ENCODE peak calls at places on chromosomes 4 and X, in five cellular contexts. One of them, this sample, is unnamed.

GRCh38 chr4:85677286-85677685 is 202.3 kb downstream of the ARHGAP24 start:
- DNase-seq in IMR-90: no peak
- DNase-seq in stomach: no peak
- DNase-seq in A549: no peak
- DNase-seq in PC-3: no peak
- DNase-seq in this sample: no peak

GRCh38 chr4:2977116-2978097 is 14.0 kb downstream of the GRK4 start:
- DNase-seq in IMR-90: peak; percentile 56
- DNase-seq in stomach: no peak
- DNase-seq in A549: no peak
- DNase-seq in PC-3: peak; percentile 58
- DNase-seq in this sample: no peak

GRCh38 chrX:131763674-131764073 is 219.8 kb downstream of the OR13H1 start:
- DNase-seq in IMR-90: peak; percentile 85
- DNase-seq in stomach: peak; percentile 85
- DNase-seq in A549: peak; percentile 94
- DNase-seq in PC-3: peak; percentile 57
- DNase-seq in this sample: no peak

GRCh38 chr4:173334891-173335754 is 965 bp upstream of the HMGB2 start:
- DNase-seq in IMR-90: peak; percentile 70
- DNase-seq in stomach: peak; percentile 53
- DNase-seq in A549: peak; percentile 87
- DNase-seq in PC-3: peak; percentile 89
- DNase-seq in this sample: no peak

GRCh38 chr4:118279328-118279727 is 73.5 kb downstream of the PRSS12 start:
- DNase-seq in IMR-90: no peak
- DNase-seq in stomach: no peak
- DNase-seq in A549: no peak
- DNase-seq in PC-3: no peak
- DNase-seq in this sample: no peak

GRCh38 chr4:124028172-124028571 is 631.6 kb downstream of the SPRY1 start:
- DNase-seq in IMR-90: peak; percentile 7
- DNase-seq in stomach: no peak
- DNase-seq in A549: no peak
- DNase-seq in PC-3: no peak
- DNase-seq in this sample: no peak

GRCh38 chr4:2287594-2287915 is 25.6 kb upstream of the MXD4 start:
- DNase-seq in IMR-90: no peak
- DNase-seq in stomach: no peak
- DNase-seq in A549: no peak
- DNase-seq in PC-3: no peak
- DNase-seq in this sample: no peak

GRCh38 chr4:126954537-126955291 is 678.0 kb upstream of the INTU start:
- DNase-seq in IMR-90: no peak
- DNase-seq in stomach: no peak
- DNase-seq in A549: no peak
- DNase-seq in PC-3: no peak
- DNase-seq in this sample: no peak

GRCh38 chr4:137956256-137956655 is 285.9 kb downstream of the SLC7A11 start:
- DNase-seq in IMR-90: peak; percentile 65
- DNase-seq in stomach: no peak
- DNase-seq in A549: no peak
- DNase-seq in PC-3: peak; percentile 47
- DNase-seq in this sample: no peak

GRCh38 chrX:14712096-14712495 is 160.8 kb downstream of the FANCB start:
- DNase-seq in IMR-90: no peak
- DNase-seq in stomach: no peak
- DNase-seq in A549: no peak
- DNase-seq in PC-3: peak; percentile 37
- DNase-seq in this sample: no peak

GRCh38 chrX:26470946-26471345 is 255.0 kb downstream of the MAGEB5 start:
- DNase-seq in IMR-90: no peak
- DNase-seq in stomach: no peak
- DNase-seq in A549: no peak
- DNase-seq in PC-3: no peak
- DNase-seq in this sample: no peak

GRCh38 chr4:766559-767283 is 59.2 kb downstream of the CPLX1 start:
- DNase-seq in IMR-90: no peak
- DNase-seq in stomach: no peak
- DNase-seq in A549: no peak
- DNase-seq in PC-3: no peak
- DNase-seq in this sample: no peak

GRCh38 chr4:186587416-186588018 is 32.1 kb upstream of the MTNR1A start:
- DNase-seq in IMR-90: peak; percentile 65
- DNase-seq in stomach: peak; percentile 78
- DNase-seq in A549: peak; percentile 47
- DNase-seq in PC-3: peak; percentile 54
- DNase-seq in this sample: no peak

GRCh38 chr4:110400071-110400470 is 75.9 kb upstream of the ENPEP start:
- DNase-seq in IMR-90: no peak
- DNase-seq in stomach: no peak
- DNase-seq in A549: no peak
- DNase-seq in PC-3: no peak
- DNase-seq in this sample: no peak

GRCh38 chr4:87092389-87093141 is 127.9 kb downstream of the KLHL8 start:
- DNase-seq in IMR-90: peak; percentile 91
- DNase-seq in stomach: peak; percentile 72
- DNase-seq in A549: peak; percentile 74
- DNase-seq in PC-3: peak; percentile 94
- DNase-seq in this sample: no peak

GRCh38 chr4:63218837-63219236 is 1190.4 kb downstream of the TECRL start:
- DNase-seq in IMR-90: no peak
- DNase-seq in stomach: no peak
- DNase-seq in A549: no peak
- DNase-seq in PC-3: no peak
- DNase-seq in this sample: no peak

GRCh38 chrX:26442340-26442739 is 226.4 kb downstream of the MAGEB5 start:
- DNase-seq in IMR-90: peak; percentile 26
- DNase-seq in stomach: no peak
- DNase-seq in A549: peak; percentile 1
- DNase-seq in PC-3: peak; percentile 4
- DNase-seq in this sample: peak; percentile 0

GRCh38 chrX:119266364-119266995 is 30.4 kb downstream of the PGRMC1 start:
- DNase-seq in IMR-90: peak; percentile 12
- DNase-seq in stomach: no peak
- DNase-seq in A549: peak; percentile 31
- DNase-seq in PC-3: peak; percentile 52
- DNase-seq in this sample: no peak

GRCh38 chr4:23685481-23685880 is 204.4 kb downstream of the PPARGC1A start:
- DNase-seq in IMR-90: no peak
- DNase-seq in stomach: no peak
- DNase-seq in A549: no peak
- DNase-seq in PC-3: no peak
- DNase-seq in this sample: no peak

GRCh38 chrX:67544871-67545771 is 1.3 kb downstream of the AR start:
- DNase-seq in IMR-90: peak; percentile 22
- DNase-seq in stomach: no peak
- DNase-seq in A549: peak; percentile 24
- DNase-seq in PC-3: no peak
- DNase-seq in this sample: no peak

GRCh38 chr4:90189128-90189527 is 61.9 kb downstream of the CCSER1 start:
- DNase-seq in IMR-90: no peak
- DNase-seq in stomach: no peak
- DNase-seq in A549: no peak
- DNase-seq in PC-3: no peak
- DNase-seq in this sample: no peak

GRCh38 chrX:38879631-38880220 is 78.5 kb downstream of the MID1IP1 start:
- DNase-seq in IMR-90: no peak
- DNase-seq in stomach: peak; percentile 32
- DNase-seq in A549: no peak
- DNase-seq in PC-3: peak; percentile 66
- DNase-seq in this sample: no peak

GRCh38 chrX:24619647-24620046 is 27.5 kb downstream of the PCYT1B start:
- DNase-seq in IMR-90: peak; percentile 38
- DNase-seq in stomach: no peak
- DNase-seq in A549: peak; percentile 19
- DNase-seq in PC-3: peak; percentile 80
- DNase-seq in this sample: peak; percentile 0

GRCh38 chrX:14073561-14073960 is 43.9 kb upstream of the GEMIN8 start:
- DNase-seq in IMR-90: no peak
- DNase-seq in stomach: no peak
- DNase-seq in A549: peak; percentile 8
- DNase-seq in PC-3: no peak
- DNase-seq in this sample: no peak

GRCh38 chr4:104470770-104471169 is 23.9 kb downstream of the CXXC4 start:
- DNase-seq in IMR-90: no peak
- DNase-seq in stomach: no peak
- DNase-seq in A549: no peak
- DNase-seq in PC-3: no peak
- DNase-seq in this sample: no peak

GRCh38 chrX:53895270-53895669 is 149.0 kb downstream of the PHF8 start:
- DNase-seq in IMR-90: no peak
- DNase-seq in stomach: no peak
- DNase-seq in A549: no peak
- DNase-seq in PC-3: no peak
- DNase-seq in this sample: no peak

GRCh38 chrX:135345328-135345645 is 36.0 kb downstream of the ETDC start:
- DNase-seq in IMR-90: peak; percentile 49
- DNase-seq in stomach: peak; percentile 50
- DNase-seq in A549: no peak
- DNase-seq in PC-3: peak; percentile 34
- DNase-seq in this sample: no peak

GRCh38 chr4:1777822-1778641 is 15.1 kb upstream of the FGFR3 start:
- DNase-seq in IMR-90: no peak
- DNase-seq in stomach: no peak
- DNase-seq in A549: peak; percentile 63
- DNase-seq in PC-3: peak; percentile 14
- DNase-seq in this sample: no peak

GRCh38 chrX:79259073-79259689 is 108.0 kb downstream of the ITM2A start:
- DNase-seq in IMR-90: no peak
- DNase-seq in stomach: no peak
- DNase-seq in A549: no peak
- DNase-seq in PC-3: no peak
- DNase-seq in this sample: no peak

GRCh38 chr4:168449740-168450442 is 30.4 kb downstream of the DDX60L start:
- DNase-seq in IMR-90: peak; percentile 83
- DNase-seq in stomach: no peak
- DNase-seq in A549: peak; percentile 79
- DNase-seq in PC-3: peak; percentile 84
- DNase-seq in this sample: no peak

GRCh38 chr4:40333921-40334352 is 1.2 kb upstream of the CHRNA9 start:
- DNase-seq in IMR-90: peak; percentile 76
- DNase-seq in stomach: no peak
- DNase-seq in A549: peak; percentile 45
- DNase-seq in PC-3: peak; percentile 66
- DNase-seq in this sample: no peak

GRCh38 chr4:40200881-40201797 is 4.3 kb downstream of the RHOH start:
- DNase-seq in IMR-90: peak; percentile 82
- DNase-seq in stomach: no peak
- DNase-seq in A549: peak; percentile 46
- DNase-seq in PC-3: peak; percentile 37
- DNase-seq in this sample: no peak

GRCh38 chrX:106220177-106220576 is 52.1 kb downstream of the PWWP3B start:
- DNase-seq in IMR-90: no peak
- DNase-seq in stomach: no peak
- DNase-seq in A549: no peak
- DNase-seq in PC-3: peak; percentile 17
- DNase-seq in this sample: no peak
- TF ChIP-seq CTCF in IMR-90: no peak
- TF ChIP-seq CTCF in stomach: no peak
- TF ChIP-seq CTCF in A549: peak; percentile 27
- TF ChIP-seq CTCF in PC-3: peak; percentile 63
- TF ChIP-seq CTCF in this sample: no peak

GRCh38 chrX:57596109-57596870 is 4.5 kb downstream of the ZXDB start:
- DNase-seq in IMR-90: no peak
- DNase-seq in stomach: no peak
- DNase-seq in A549: no peak
- DNase-seq in PC-3: peak; percentile 63
- DNase-seq in this sample: no peak

GRCh38 chrX:57595381-57595811 is 3.6 kb downstream of the ZXDB start:
- DNase-seq in IMR-90: peak; percentile 85
- DNase-seq in stomach: no peak
- DNase-seq in A549: peak; percentile 28
- DNase-seq in PC-3: peak; percentile 84
- DNase-seq in this sample: peak; percentile 36
- H3K4me3 ChIP-seq in IMR-90: no peak overlapping the region
- H3K4me3 ChIP-seq in stomach: no peak overlapping the region
- H3K4me3 ChIP-seq in A549: peak overlapping the region; percentile 34
- H3K4me3 ChIP-seq in PC-3: peak overlapping the region; percentile 69
- H3K4me3 ChIP-seq in this sample: peak overlapping the region; percentile 23

GRCh38 chr4:147542229-147542990 is 61.5 kb downstream of the EDNRA start:
- DNase-seq in IMR-90: no peak
- DNase-seq in stomach: no peak
- DNase-seq in A549: no peak
- DNase-seq in PC-3: peak; percentile 17
- DNase-seq in this sample: no peak
- TF ChIP-seq CTCF in IMR-90: no peak
- TF ChIP-seq CTCF in stomach: no peak
- TF ChIP-seq CTCF in A549: no peak
- TF ChIP-seq CTCF in PC-3: no peak
- TF ChIP-seq CTCF in this sample: no peak

GRCh38 chr4:160495356-160495755 is 1392.5 kb downstream of the RAPGEF2 start:
- DNase-seq in IMR-90: no peak
- DNase-seq in stomach: no peak
- DNase-seq in A549: no peak
- DNase-seq in PC-3: no peak
- DNase-seq in this sample: no peak
- H3K4me3 ChIP-seq in IMR-90: no peak overlapping the region
- H3K4me3 ChIP-seq in stomach: no peak overlapping the region
- H3K4me3 ChIP-seq in A549: no peak overlapping the region
- H3K4me3 ChIP-seq in PC-3: no peak overlapping the region
- H3K4me3 ChIP-seq in this sample: no peak overlapping the region

GRCh38 chr4:4384837-4385236 is 2.1 kb upstream of the NSG1 start:
- DNase-seq in IMR-90: peak; percentile 2
- DNase-seq in stomach: no peak
- DNase-seq in A549: peak; percentile 52
- DNase-seq in PC-3: peak; percentile 16
- DNase-seq in this sample: no peak
- TF ChIP-seq CTCF in IMR-90: peak; percentile 23
- TF ChIP-seq CTCF in stomach: no peak
- TF ChIP-seq CTCF in A549: no peak
- TF ChIP-seq CTCF in PC-3: peak; percentile 55
- TF ChIP-seq CTCF in this sample: peak; percentile 3

GRCh38 chr4:17094811-17095210 is 196.4 kb upstream of the LDB2 start:
- DNase-seq in IMR-90: peak; percentile 26
- DNase-seq in stomach: no peak
- DNase-seq in A549: no peak
- DNase-seq in PC-3: no peak
- DNase-seq in this sample: no peak

GRCh38 chr4:17098401-17098800 is 200.0 kb upstream of the LDB2 start:
- DNase-seq in IMR-90: no peak
- DNase-seq in stomach: no peak
- DNase-seq in A549: no peak
- DNase-seq in PC-3: no peak
- DNase-seq in this sample: no peak

GRCh38 chr4:17097369-17097768 is 198.9 kb upstream of the LDB2 start:
- DNase-seq in IMR-90: no peak
- DNase-seq in stomach: no peak
- DNase-seq in A549: no peak
- DNase-seq in PC-3: no peak
- DNase-seq in this sample: no peak

GRCh38 chr4:17095771-17096170 is 197.3 kb upstream of the LDB2 start:
- DNase-seq in IMR-90: no peak
- DNase-seq in stomach: no peak
- DNase-seq in A549: no peak
- DNase-seq in PC-3: no peak
- DNase-seq in this sample: no peak

GRCh38 chr4:17096692-17097091 is 198.2 kb upstream of the LDB2 start:
- DNase-seq in IMR-90: peak; percentile 16
- DNase-seq in stomach: no peak
- DNase-seq in A549: no peak
- DNase-seq in PC-3: no peak
- DNase-seq in this sample: no peak
- H3K4me3 ChIP-seq in IMR-90: no peak overlapping the region
- H3K4me3 ChIP-seq in stomach: no peak overlapping the region
- H3K4me3 ChIP-seq in A549: no peak overlapping the region
- H3K4me3 ChIP-seq in PC-3: no peak overlapping the region
- H3K4me3 ChIP-seq in this sample: no peak overlapping the region